ENCODE peak calls at places on chromosomes 13 and 19, in seven cellular contexts. W is CD8-positive, alpha-beta T cell; M is IMR-90; Q is heart left ventricle; L is astrocyte of the cerebellum; B is RWPE2; R is right atrium auricular region. X is an unnamed sample.

GRCh38 chr19:30340724-30341595 is 31.2 kb upstream of the ZNF536 start:
- DNase-seq in B (no peak), R (no peak), L (no peak), W (no peak), M (no peak), Q (no peak), X (no peak)

GRCh38 chr13:51585234-51585672 is 991 bp downstream of the WDFY2 start:
- DNase-seq in L (no peak), W (no peak), R (no peak), B (no peak), M (peak), Q (no peak), X (no peak)

GRCh38 chr13:59877933-59878332 is 285.8 kb downstream of the DIAPH3 start:
- DNase-seq in R (no peak), M (peak), B (no peak), W (no peak), L (no peak), Q (no peak), X (peak)

GRCh38 chr19:5718579-5719273 is 1.2 kb downstream of the LONP1 start:
- DNase-seq in W (no peak), Q (no peak), R (no peak), L (peak), B (no peak), M (peak), X (peak)

GRCh38 chr13:75319244-75319643 is 162.7 kb downstream of the TBC1D4 start:
- DNase-seq in B (no peak), L (no peak), W (no peak), Q (no peak), M (peak), R (no peak), X (no peak)

GRCh38 chr13:98206946-98207345 is 29.9 kb upstream of the RNF113B start:
- DNase-seq in R (no peak), L (peak), W (no peak), Q (no peak), B (no peak), M (peak), X (peak)

GRCh38 chr13:88602786-88603777 is 931.9 kb downstream of the SLITRK5 start:
- DNase-seq in M (no peak), B (no peak), W (no peak), L (no peak), R (no peak), Q (no peak), X (no peak)

GRCh38 chr19:16197188-16197621 is 506 bp upstream of the AP1M1 start:
- DNase-seq in L (peak), W (no peak), R (no peak), Q (no peak), M (peak), B (no peak), X (peak)

GRCh38 chr19:48777720-48778119 is 22.4 kb downstream of the FGF21 start:
- DNase-seq in W (no peak), L (no peak), B (no peak), M (no peak), R (no peak), Q (no peak), X (no peak)

GRCh38 chr19:5642204-5642603 is 19.3 kb downstream of the SAFB start:
- DNase-seq in M (no peak), L (no peak), R (no peak), Q (no peak), B (no peak), W (no peak), X (no peak)

GRCh38 chr19:5679289-5680082 is 830 bp downstream of the MICOS13 start:
- DNase-seq in L (no peak), R (no peak), Q (no peak), W (no peak), B (no peak), M (no peak), X (no peak)

GRCh38 chr13:58991826-58992477 is 1171.8 kb downstream of the DIAPH3 start:
- DNase-seq in Q (no peak), R (no peak), L (no peak), M (no peak), B (no peak), W (no peak), X (no peak)

GRCh38 chr19:11279505-11280236 is 16.3 kb upstream of the TSPAN16 start:
- DNase-seq in Q (no peak), L (peak), M (no peak), W (no peak), R (no peak), B (no peak), X (no peak)

GRCh38 chr13:52361225-52361624 is 44.7 kb downstream of the THSD1 start:
- DNase-seq in L (no peak), R (no peak), W (no peak), Q (no peak), B (no peak), M (no peak), X (no peak)

GRCh38 chr19:31451686-31452325 is 102.6 kb upstream of the TSHZ3 start:
- DNase-seq in W (no peak), M (peak), Q (no peak), B (no peak), L (no peak), R (no peak), X (no peak)

GRCh38 chr19:524062-524674 is 7.4 kb upstream of the CDC34 start:
- DNase-seq in B (no peak), M (peak), R (no peak), W (no peak), L (no peak), Q (peak), X (no peak)

GRCh38 chr19:40512110-40512472 is 45.3 kb downstream of the SPTBN4 start:
- DNase-seq in R (no peak), L (no peak), M (no peak), B (no peak), W (no peak), Q (no peak), X (no peak)

GRCh38 chr13:33710924-33711323 is 107.0 kb upstream of the RFC3 start:
- DNase-seq in L (no peak), B (no peak), Q (no peak), M (no peak), R (no peak), W (no peak), X (no peak)

GRCh38 chr19:16535381-16535780 is 6.9 kb downstream of the CHERP start:
- DNase-seq in W (no peak), M (no peak), Q (no peak), B (no peak), R (no peak), L (no peak), X (no peak)

GRCh38 chr13:47459512-47459911 is 541.6 kb downstream of the SUCLA2 start:
- DNase-seq in R (no peak), B (no peak), L (no peak), W (no peak), M (peak), Q (no peak), X (no peak)

GRCh38 chr13:46202956-46203355 is 8.8 kb upstream of the LRRC63 start:
- DNase-seq in Q (no peak), W (no peak), B (no peak), R (no peak), M (no peak), L (no peak), X (no peak)

GRCh38 chr13:93173656-93174055 is 53.0 kb upstream of the GPC6 start:
- DNase-seq in Q (no peak), W (no peak), R (no peak), B (no peak), M (peak), L (no peak), X (no peak)

GRCh38 chr19:29381353-29382203 is 144.2 kb upstream of the VSTM2B start:
- DNase-seq in Q (no peak), W (no peak), B (peak), L (no peak), R (no peak), M (no peak), X (no peak)

GRCh38 chr19:40603071-40603718 is 2.0 kb downstream of the LTBP4 start:
- DNase-seq in L (no peak), Q (peak), W (no peak), B (no peak), M (peak), R (no peak), X (no peak)

GRCh38 chr13:73268306-73268705 is 209.5 kb downstream of the KLF5 start:
- DNase-seq in W (no peak), R (no peak), Q (no peak), M (peak), L (no peak), B (peak), X (no peak)

GRCh38 chr13:39016087-39016486 is 21.8 kb downstream of the PROSER1 start:
- DNase-seq in M (no peak), Q (no peak), B (no peak), W (no peak), R (no peak), L (no peak), X (no peak)

GRCh38 chr13:60936281-60936680 is 479.4 kb downstream of the PCDH20 start:
- DNase-seq in Q (no peak), L (no peak), M (no peak), W (no peak), B (no peak), R (no peak), X (no peak)

GRCh38 chr19:5397804-5398692 is 57.2 kb upstream of the ZNRF4 start:
- DNase-seq in L (no peak), Q (no peak), R (no peak), M (no peak), W (no peak), B (no peak), X (no peak)

GRCh38 chr19:34180273-34180672 is 8.0 kb downstream of the LSM14A start:
- DNase-seq in R (no peak), L (no peak), B (no peak), Q (no peak), M (no peak), W (no peak), X (no peak)

GRCh38 chr19:34173145-34173956 is 1.0 kb downstream of the LSM14A start:
- DNase-seq in Q (peak), R (no peak), L (peak), W (no peak), M (peak), B (no peak), X (no peak)

GRCh38 chr19:34179066-34179465 is 6.8 kb downstream of the LSM14A start:
- DNase-seq in Q (no peak), R (no peak), B (no peak), L (no peak), W (no peak), M (no peak), X (no peak)

GRCh38 chr19:34178276-34178614 is 5.9 kb downstream of the LSM14A start:
- DNase-seq in W (no peak), Q (no peak), M (no peak), B (no peak), R (no peak), L (no peak), X (no peak)

GRCh38 chr19:34176581-34176980 is 4.3 kb downstream of the LSM14A start:
- DNase-seq in Q (no peak), M (no peak), B (no peak), R (no peak), L (no peak), W (no peak), X (no peak)
- H3K4me3 ChIP-seq in Q (no peak), M (no peak), B (no peak), R (no peak), L (no peak), W (no peak), X (no peak)

GRCh38 chr19:12872941-12873890 is 8.0 kb downstream of the DNASE2 start:
- DNase-seq in L (no peak), R (no peak), Q (peak), W (no peak), M (peak), B (no peak), X (no peak)

GRCh38 chr19:12875086-12875485 is 6.2 kb downstream of the DNASE2 start:
- DNase-seq in M (no peak), R (no peak), L (no peak), B (no peak), W (no peak), Q (no peak), X (no peak)

GRCh38 chr19:12871681-12872080 is 9.6 kb downstream of the DNASE2 start:
- DNase-seq in M (no peak), R (no peak), B (no peak), Q (no peak), W (no peak), L (no peak), X (no peak)

GRCh38 chr19:12872255-12872654 is 9.0 kb downstream of the DNASE2 start:
- DNase-seq in B (no peak), L (no peak), R (no peak), M (no peak), Q (no peak), W (no peak), X (no peak)

GRCh38 chr19:12873891-12874745 is 7.1 kb downstream of the DNASE2 start:
- DNase-seq in R (no peak), M (no peak), W (no peak), B (no peak), Q (no peak), L (no peak), X (no peak)
- H3K4me3 ChIP-seq in R (no peak), M (no peak), W (no peak), B (peak), Q (peak), L (no peak), X (no peak)

GRCh38 chr13:99218126-99218525 is 17.5 kb downstream of the UBAC2 start:
- DNase-seq in M (no peak), Q (no peak), B (no peak), L (no peak), W (no peak), R (peak), X (no peak)

GRCh38 chr13:99218969-99219368 is 18.3 kb downstream of the UBAC2 start:
- DNase-seq in L (no peak), R (peak), B (no peak), Q (no peak), M (no peak), W (peak), X (no peak)

GRCh38 chr13:99215466-99215865 is 14.8 kb downstream of the UBAC2 start:
- DNase-seq in M (no peak), W (peak), L (no peak), B (no peak), Q (no peak), R (peak), X (no peak)

GRCh38 chr13:99218545-99218944 is 17.9 kb downstream of the UBAC2 start:
- DNase-seq in L (no peak), B (no peak), Q (peak), W (no peak), R (peak), M (peak), X (no peak)

DNA sequence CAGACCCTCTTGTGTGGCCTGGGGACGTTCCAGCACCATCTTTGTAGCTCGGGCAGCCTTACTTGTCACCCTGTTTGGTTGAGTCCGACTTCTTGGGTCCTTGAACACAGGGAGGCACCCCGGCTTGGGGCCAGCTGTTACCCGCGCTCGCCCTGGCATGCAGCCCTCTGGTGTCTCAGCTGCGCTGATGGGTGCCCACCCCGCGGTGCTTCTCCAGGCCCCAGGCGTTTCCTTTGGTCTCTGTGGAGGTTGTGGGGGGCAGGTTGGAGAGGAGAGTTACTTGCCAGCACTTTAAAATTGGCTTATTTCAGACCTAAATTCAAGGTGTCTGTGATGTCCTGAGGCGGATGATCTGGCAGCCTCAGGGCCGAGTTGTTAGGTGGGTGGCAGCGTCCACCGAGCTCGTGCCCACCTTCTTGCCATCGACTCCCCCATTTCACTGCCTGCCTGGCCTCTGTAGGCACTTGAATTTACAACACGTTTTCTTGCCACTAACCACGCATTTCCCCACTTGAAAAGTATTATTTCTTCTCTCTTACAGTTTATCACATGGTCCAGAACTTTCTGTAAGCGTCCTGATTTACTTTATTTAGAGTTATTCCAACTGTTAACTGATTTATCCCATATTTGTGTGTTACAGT is 16.9 kb downstream of the UBAC2 start:
- DNase-seq in W (peak), B (no peak), M (no peak), L (no peak), R (peak), Q (no peak), X (no peak)
- H3K4me3 ChIP-seq in W (peak), B (no peak), M (no peak), L (no peak), R (no peak), Q (no peak), X (no peak)

GRCh38 chr19:58498316-58499020 is 13.3 kb downstream of the SLC27A5 start:
- DNase-seq in B (no peak), W (no peak), R (no peak), L (no peak), Q (no peak), M (no peak), X (no peak)
- H3K4me3 ChIP-seq in B (peak), W (peak), R (peak), L (peak), Q (peak), M (peak), X (peak)

DNA sequence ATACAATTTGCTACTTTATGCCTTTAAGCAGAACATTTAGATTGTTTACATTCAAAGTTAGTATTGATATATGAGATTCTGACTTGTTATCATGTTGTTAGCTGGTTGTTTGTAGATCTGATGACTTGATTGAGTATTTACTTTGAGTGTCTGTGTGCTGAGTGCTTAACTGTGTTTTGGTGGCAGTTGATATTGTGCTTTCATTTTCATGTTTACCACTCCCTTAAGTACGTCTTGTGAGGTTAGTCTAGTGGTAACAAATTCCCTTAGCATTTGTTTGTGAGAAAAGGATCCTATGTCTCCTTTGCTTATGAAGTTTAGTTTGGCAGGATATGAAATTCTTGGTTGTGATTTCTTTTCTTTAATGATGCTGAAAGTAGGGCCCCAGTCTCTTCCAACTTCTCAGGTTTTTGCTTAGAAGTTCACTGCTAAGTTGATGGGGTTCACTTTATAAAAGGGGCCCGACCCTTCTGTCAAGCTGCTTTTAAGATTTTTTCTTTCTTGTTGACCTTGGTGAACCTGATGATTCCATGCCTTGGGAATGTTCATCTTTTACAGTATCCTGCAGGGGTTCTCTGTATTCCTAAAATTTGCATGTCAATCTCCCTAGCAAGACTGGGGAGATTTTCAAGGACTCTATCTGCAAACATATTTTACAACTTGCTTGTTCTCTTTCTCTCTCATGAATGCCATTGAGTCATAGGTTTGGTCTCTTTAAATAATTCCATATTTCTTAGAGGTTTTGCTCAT is 1095.4 kb upstream of the PCDH20 start:
- DNase-seq in L (no peak), M (no peak), B (no peak), W (no peak), Q (no peak), R (no peak), X (no peak)
- H3K4me3 ChIP-seq in L (no peak), M (no peak), B (no peak), W (no peak), Q (no peak), R (no peak), X (no peak)

DNA sequence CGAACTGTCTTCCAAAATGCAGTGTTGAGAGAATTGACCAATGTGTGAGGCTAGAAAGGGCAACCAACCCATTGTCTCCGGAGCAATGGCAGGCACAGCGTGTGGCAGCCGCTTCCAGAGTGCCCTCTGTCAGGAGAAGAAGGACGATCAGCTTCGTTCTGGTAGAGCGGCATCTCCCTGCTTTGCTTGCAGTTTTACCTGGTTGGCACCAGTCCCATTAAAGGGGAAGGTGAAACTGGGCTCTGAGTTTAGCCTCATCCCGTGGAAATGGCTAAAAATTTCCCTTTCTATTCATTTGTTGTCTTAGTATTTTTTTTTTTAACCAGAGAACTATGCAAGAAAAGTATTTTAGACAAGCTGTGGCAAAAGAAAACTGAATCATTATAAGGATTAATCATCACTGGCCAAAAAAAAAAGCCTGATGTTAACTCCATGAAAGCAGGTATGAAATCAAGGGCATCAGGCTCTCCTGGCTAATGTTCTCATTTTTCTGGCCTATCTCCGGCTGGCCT is 81.5 kb upstream of the SLC7A1 start:
- DNase-seq in B (no peak), R (no peak), L (no peak), W (no peak), Q (no peak), M (peak), X (no peak)
- H3K4me3 ChIP-seq in B (no peak), R (no peak), L (no peak), W (no peak), Q (no peak), M (no peak), X (no peak)

DNA sequence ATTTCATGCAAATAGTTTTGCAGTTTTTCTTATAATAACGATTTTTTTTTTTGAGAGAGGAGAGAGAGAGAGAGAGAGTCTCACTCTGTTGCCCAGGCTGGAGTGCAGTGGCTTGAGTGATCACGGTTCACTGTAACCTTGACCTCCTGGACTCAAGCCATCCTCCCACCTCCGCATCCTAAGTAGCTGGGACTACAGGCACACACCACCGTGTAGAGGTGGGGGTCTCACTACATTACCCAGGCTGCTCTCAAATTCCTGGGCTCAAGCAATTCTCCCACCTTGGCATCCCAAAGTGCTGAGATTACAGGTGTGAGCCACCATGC is 26.8 kb upstream of the GJB6 start:
- DNase-seq in M (no peak), L (no peak), W (no peak), R (no peak), Q (no peak), B (no peak), X (no peak)
- H3K4me3 ChIP-seq in M (no peak), L (no peak), W (no peak), R (no peak), Q (no peak), B (no peak), X (no peak)